ENCODE peak calls at places on chromosome 4, in four cellular contexts. One of them, this sample, is unnamed.

GRCh38 chr4:74950200-74950599 is 17.3 kb downstream of the PARM1 start:
- DNase-seq in IMR-90: no peak
- DNase-seq in endothelial cell of umbilical vein: no peak
- DNase-seq in K562: no peak
- DNase-seq in this sample: no peak

GRCh38 chr4:6840062-6840976 is 57.8 kb downstream of the KIAA0232 start:
- DNase-seq in endothelial cell of umbilical vein: no peak
- DNase-seq in IMR-90: peak; percentile 34
- DNase-seq in K562: peak; percentile 64
- DNase-seq in this sample: no peak

GRCh38 chr4:84503495-84504437 is 4.7 kb upstream of the NKX6-1 start:
- DNase-seq in IMR-90: peak; percentile 66
- DNase-seq in K562: peak; percentile 63
- DNase-seq in endothelial cell of umbilical vein: peak; percentile 67
- DNase-seq in this sample: no peak

GRCh38 chr4:183674153-183674552 is 15.1 kb downstream of the TRAPPC11 start:
- DNase-seq in IMR-90: no peak
- DNase-seq in K562: no peak
- DNase-seq in endothelial cell of umbilical vein: no peak
- DNase-seq in this sample: no peak

GRCh38 chr4:184598753-184599491 is 50.3 kb downstream of the CASP3 start:
- DNase-seq in endothelial cell of umbilical vein: no peak
- DNase-seq in IMR-90: no peak
- DNase-seq in K562: no peak
- DNase-seq in this sample: no peak

GRCh38 chr4:145776208-145776607 is 96.3 kb downstream of the C4orf51 start:
- DNase-seq in endothelial cell of umbilical vein: no peak
- DNase-seq in IMR-90: no peak
- DNase-seq in K562: peak; percentile 15
- DNase-seq in this sample: no peak

GRCh38 chr4:114512595-114513295 is 85.9 kb upstream of the UGT8 start:
- DNase-seq in K562: no peak
- DNase-seq in endothelial cell of umbilical vein: no peak
- DNase-seq in IMR-90: no peak
- DNase-seq in this sample: peak; percentile 19

GRCh38 chr4:3851211-3851610 is 85.0 kb downstream of the ADRA2C start:
- DNase-seq in endothelial cell of umbilical vein: no peak
- DNase-seq in IMR-90: peak; percentile 17
- DNase-seq in K562: no peak
- DNase-seq in this sample: no peak

DNA sequence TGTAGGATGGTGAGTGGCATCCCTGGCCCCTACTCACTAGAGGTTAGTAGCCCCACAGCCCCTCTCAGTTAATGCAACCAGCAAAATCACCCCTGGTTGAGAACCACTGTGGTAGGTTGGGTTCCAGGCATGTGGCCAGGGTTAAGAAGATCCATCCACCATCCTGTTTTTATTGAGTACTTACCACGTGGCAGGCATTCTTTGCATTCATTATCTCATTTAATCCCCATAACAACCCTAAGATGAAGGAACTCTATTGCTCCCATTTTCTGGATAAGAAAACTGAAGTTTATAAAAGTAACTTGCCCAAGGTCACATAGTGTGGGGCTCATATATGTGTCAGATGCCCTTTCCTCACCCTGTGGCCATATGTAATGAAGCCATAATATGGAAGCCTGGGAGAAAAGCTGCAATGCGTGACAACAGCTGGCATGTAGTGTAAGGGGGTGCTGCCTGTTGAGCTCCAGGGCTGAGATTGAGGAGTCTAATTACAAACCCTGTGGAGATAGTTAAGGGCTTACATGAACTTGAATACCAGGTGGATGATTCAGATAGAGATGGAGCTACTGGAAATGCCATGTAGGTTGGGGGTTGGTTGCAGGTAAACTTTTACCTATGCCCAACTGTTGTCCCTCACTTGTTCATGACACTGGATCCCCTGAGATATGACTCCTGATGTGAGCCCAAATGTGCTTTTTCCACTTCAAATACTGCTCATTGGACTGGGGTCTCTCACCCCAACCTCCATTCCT is 100.2 kb upstream of the PGRMC2 start:
- DNase-seq in IMR-90: peak; percentile 43
- DNase-seq in endothelial cell of umbilical vein: no peak
- DNase-seq in K562: no peak
- DNase-seq in this sample: peak; percentile 79
- H3K9ac ChIP-seq in IMR-90: peak overlapping the region; percentile 64
- H3K9ac ChIP-seq in endothelial cell of umbilical vein: no peak overlapping the region
- H3K9ac ChIP-seq in K562: no peak overlapping the region
- H3K9ac ChIP-seq in this sample: peak overlapping the region; percentile 55

DNA sequence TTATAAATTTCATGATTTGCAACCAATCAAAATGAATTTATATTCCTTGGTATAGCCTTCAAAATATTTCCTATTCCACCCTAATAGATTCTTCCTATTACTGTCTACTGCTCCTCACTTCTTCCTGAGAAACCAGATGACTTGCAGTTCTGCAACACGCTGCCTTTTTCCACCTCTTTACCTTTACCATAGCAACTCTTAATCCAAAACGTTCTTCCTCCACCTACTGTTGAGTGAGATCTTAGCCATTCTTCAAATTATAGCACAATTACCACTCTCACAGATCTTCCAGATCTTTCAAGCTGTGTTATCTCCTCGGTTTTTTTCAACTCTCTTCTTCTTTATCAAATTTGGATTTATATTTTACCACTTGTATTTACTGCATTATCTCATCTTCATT is 289.8 kb downstream of the ADGRL3 start:
- DNase-seq in K562: no peak
- DNase-seq in endothelial cell of umbilical vein: no peak
- DNase-seq in IMR-90: no peak
- DNase-seq in this sample: no peak
- H3K9me1 ChIP-seq in K562: no peaks in the 10 kb centered on the region
- H3K9me1 ChIP-seq in endothelial cell of umbilical vein: no peaks in the 10 kb centered on the region
- H3K9me1 ChIP-seq in IMR-90: no peaks in the 10 kb centered on the region
- H3K9me1 ChIP-seq in this sample: no peaks in the 10 kb centered on the region

DNA sequence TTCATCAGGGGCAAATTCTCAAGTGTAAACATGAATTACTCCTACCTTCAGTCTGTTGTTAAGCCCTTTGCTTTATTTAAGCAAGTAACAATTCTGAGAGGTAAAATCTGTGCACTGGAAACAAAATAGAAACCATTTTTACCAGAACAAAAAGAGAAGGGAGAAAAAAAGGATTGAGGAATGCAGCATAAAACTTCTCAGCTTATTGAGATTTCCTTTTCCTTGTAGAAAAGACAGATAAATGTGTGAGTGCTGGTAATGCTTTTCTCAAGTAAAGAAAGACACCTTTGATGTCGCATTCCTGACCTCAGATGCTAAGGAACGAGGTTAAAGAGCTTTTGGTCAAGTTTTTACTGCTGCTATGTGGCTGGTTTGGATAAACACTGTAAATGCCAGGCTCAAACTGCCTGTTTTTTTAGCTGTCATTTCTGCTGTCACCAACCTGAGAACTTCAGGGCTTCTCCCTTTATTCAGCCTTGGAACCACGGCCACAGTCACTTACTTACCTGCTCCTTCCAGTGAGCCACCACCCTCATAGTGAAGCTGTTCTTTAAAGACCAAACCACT is 153.0 kb upstream of the ANK2 start:
- DNase-seq in IMR-90: no peak
- DNase-seq in K562: no peak
- DNase-seq in endothelial cell of umbilical vein: no peak
- DNase-seq in this sample: no peak
- H3K9ac ChIP-seq in IMR-90: no peak overlapping the region
- H3K9ac ChIP-seq in K562: no peak overlapping the region
- H3K9ac ChIP-seq in endothelial cell of umbilical vein: no peak overlapping the region
- H3K9ac ChIP-seq in this sample: no peak overlapping the region

GRCh38 chr4:23685481-23685880 is 204.4 kb downstream of the PPARGC1A start:
- DNase-seq in IMR-90: no peak
- DNase-seq in K562: no peak
- DNase-seq in endothelial cell of umbilical vein: no peak
- DNase-seq in this sample: no peak
- H3K9me1 ChIP-seq in IMR-90: no peaks in the 10 kb centered on the region
- H3K9me1 ChIP-seq in K562: no peaks in the 10 kb centered on the region
- H3K9me1 ChIP-seq in endothelial cell of umbilical vein: no peaks in the 10 kb centered on the region
- H3K9me1 ChIP-seq in this sample: no peaks in the 10 kb centered on the region

GRCh38 chr4:25815586-25815985 is 47.2 kb downstream of the SEL1L3 start:
- DNase-seq in K562: no peak
- DNase-seq in IMR-90: no peak
- DNase-seq in endothelial cell of umbilical vein: no peak
- DNase-seq in this sample: no peak

GRCh38 chr4:25813705-25814104 is 49.1 kb downstream of the SEL1L3 start:
- DNase-seq in IMR-90: peak; percentile 75
- DNase-seq in endothelial cell of umbilical vein: peak; percentile 12
- DNase-seq in K562: no peak
- DNase-seq in this sample: no peak

GRCh38 chr4:25816591-25817058 is 46.2 kb downstream of the SEL1L3 start:
- DNase-seq in IMR-90: no peak
- DNase-seq in K562: no peak
- DNase-seq in endothelial cell of umbilical vein: no peak
- DNase-seq in this sample: no peak

GRCh38 chr4:25814737-25815136 is 48.1 kb downstream of the SEL1L3 start:
- DNase-seq in IMR-90: no peak
- DNase-seq in endothelial cell of umbilical vein: no peak
- DNase-seq in K562: no peak
- DNase-seq in this sample: no peak

DNA sequence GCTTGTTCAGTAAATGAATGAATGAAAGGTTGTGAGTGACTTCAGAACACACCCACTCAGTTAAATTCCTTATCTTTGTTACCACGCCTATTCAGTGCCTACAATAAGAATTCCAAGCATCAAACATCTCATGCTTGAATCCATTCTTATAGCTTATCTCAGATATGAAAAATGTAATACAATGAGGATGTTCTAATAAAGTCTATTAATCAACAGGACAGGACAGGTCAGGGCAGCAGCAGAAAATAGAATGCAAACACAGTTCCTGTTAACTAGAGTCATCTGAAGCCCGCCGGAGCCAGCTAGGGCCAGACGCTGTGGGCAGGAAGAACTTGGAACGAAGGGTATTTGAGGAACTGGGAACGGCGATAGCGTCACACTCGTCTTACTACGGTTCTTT is 48.5 kb downstream of the SEL1L3 start:
- DNase-seq in IMR-90: peak; percentile 63
- DNase-seq in K562: no peak
- DNase-seq in endothelial cell of umbilical vein: peak; percentile 67
- DNase-seq in this sample: peak; percentile 40
- H3K9ac ChIP-seq in IMR-90: no peak overlapping the region
- H3K9ac ChIP-seq in K562: no peak overlapping the region
- H3K9ac ChIP-seq in endothelial cell of umbilical vein: no peak overlapping the region
- H3K9ac ChIP-seq in this sample: peak overlapping the region; percentile 56

DNA sequence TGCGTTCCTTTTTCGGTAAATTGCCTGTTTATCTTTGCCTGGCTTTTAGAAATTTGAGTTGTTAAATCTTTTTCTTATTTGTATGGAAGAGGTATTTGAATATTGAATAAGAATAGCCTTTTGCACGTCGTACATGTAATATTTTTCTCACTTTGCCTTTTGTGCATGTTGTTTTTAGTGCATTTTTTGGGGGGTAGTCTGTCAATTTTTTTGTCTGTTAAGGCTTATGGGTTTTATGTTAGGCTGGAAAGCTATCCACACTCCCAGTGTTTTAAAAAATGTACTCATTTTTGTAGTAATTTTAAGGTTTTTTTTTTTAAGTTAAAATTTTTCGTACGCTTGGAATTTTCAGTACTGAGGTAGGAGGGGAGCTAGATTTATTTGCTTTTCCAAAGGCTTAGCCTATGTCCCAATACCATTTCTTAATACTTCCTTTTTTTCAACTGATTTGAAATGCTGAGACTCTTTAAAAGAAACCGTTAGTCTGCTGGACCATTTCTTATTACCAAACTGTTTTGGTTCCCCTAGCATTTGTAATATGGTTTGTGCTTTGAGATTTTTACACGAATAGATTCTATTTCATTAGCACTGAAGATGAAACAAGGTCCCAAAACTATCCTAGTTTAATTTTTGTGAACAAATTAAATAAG is 1.3 kb downstream of the HERC5 start:
- DNase-seq in K562: no peak
- DNase-seq in IMR-90: no peak
- DNase-seq in endothelial cell of umbilical vein: no peak
- DNase-seq in this sample: no peak
- H3K9me1 ChIP-seq in K562: no peaks in the 10 kb centered on the region
- H3K9me1 ChIP-seq in IMR-90: no peaks in the 10 kb centered on the region
- H3K9me1 ChIP-seq in endothelial cell of umbilical vein: no peaks in the 10 kb centered on the region
- H3K9me1 ChIP-seq in this sample: no peaks in the 10 kb centered on the region

DNA sequence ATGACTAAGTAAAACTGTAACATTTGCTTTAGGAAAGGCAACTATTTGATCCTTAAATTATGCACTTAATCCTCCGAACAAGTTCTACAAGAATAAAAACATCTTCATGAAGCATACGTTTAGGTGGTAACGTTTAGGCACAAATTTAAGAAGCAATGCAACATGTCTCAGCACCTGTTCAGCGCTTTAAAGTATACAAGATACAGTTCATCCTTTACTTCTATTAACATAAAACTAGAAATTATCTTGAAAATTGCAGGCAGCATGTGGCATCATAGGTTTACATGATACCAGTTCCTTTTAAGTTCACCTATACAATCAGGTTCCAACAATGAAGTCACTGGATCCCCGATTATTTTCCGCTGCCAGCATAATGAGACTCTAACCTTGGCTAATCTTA is 1.5 kb downstream of the PLA2G12A start:
- DNase-seq in endothelial cell of umbilical vein: no peak
- DNase-seq in IMR-90: no peak
- DNase-seq in K562: no peak
- DNase-seq in this sample: no peak
- H3K9ac ChIP-seq in endothelial cell of umbilical vein: no peak overlapping the region
- H3K9ac ChIP-seq in IMR-90: no peak overlapping the region
- H3K9ac ChIP-seq in K562: peak overlapping the region; percentile 76
- H3K9ac ChIP-seq in this sample: peak overlapping the region; percentile 90

DNA sequence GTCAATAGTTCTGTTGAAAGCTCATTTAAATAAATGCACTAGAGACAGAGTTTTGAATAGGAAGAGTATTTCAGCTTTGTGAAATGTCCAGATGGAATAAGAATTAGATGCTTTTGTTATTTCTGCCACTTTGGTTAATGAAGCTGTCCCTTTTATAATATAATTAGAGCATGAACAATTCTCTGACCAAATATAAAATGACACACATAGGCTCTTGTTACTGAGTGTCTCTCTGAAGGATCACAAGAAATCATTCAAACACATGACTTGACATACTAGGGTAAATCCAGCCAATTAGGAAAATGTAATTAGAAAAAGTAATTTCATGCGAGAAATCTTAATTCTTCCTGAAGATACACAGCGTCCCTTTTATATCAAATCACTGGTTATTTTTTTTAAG is 68.4 kb upstream of the DDIT4L start:
- DNase-seq in K562: no peak
- DNase-seq in IMR-90: no peak
- DNase-seq in endothelial cell of umbilical vein: no peak
- DNase-seq in this sample: no peak
- H3K9me1 ChIP-seq in K562: no peaks in the 10 kb centered on the region
- H3K9me1 ChIP-seq in IMR-90: no peaks in the 10 kb centered on the region
- H3K9me1 ChIP-seq in endothelial cell of umbilical vein: no peaks in the 10 kb centered on the region
- H3K9me1 ChIP-seq in this sample: no peaks in the 10 kb centered on the region

GRCh38 chr4:167428172-167428571 is 193.9 kb upstream of the SPOCK3 start:
- DNase-seq in endothelial cell of umbilical vein: no peak
- DNase-seq in IMR-90: no peak
- DNase-seq in K562: no peak
- DNase-seq in this sample: no peak
- H3K9ac ChIP-seq in endothelial cell of umbilical vein: no peak overlapping the region
- H3K9ac ChIP-seq in IMR-90: no peak overlapping the region
- H3K9ac ChIP-seq in K562: no peak overlapping the region
- H3K9ac ChIP-seq in this sample: no peak overlapping the region